ENCODE peak calls at places on chromosomes 3 and 15, in seven cellular contexts. O is NCI-H460; P is ELR; U is cardiac fibroblast; F is activated naive CD8-positive, alpha-beta T cell treated with anti-CD3 and anti-CD28 coated beads for 36 hours; I is MM.1S; M is omental fat pad. L is an unnamed sample.
A peak's percentile ranks its signal among the peaks of the same experiment; 100 is the strongest.

GRCh38 chr15:32898991-32899613 is 181.3 kb downstream of the GREM1 start:
- DNase-seq in O (no peak), U (peak; percentile 11), F (no peak), P (no peak), M (no peak), I (no peak), L (no peak)

GRCh38 chr3:47421741-47422649 is 41.2 kb downstream of the PTPN23 start:
- DNase-seq in U (peak; percentile 36), O (no peak), I (no peak), M (no peak), P (peak; percentile 49), F (no peak), L (no peak)

GRCh38 chr15:57557810-57558209 is 33.9 kb upstream of the MYZAP start:
- DNase-seq in O (no peak), P (no peak), I (no peak), F (no peak), M (no peak), U (no peak), L (no peak)

GRCh38 chr15:62957130-62957529 is 85.4 kb upstream of the TPM1 start:
- DNase-seq in U (peak; percentile 61), M (no peak), I (no peak), O (no peak), F (no peak), P (peak; percentile 77), L (no peak)

GRCh38 chr15:59420986-59421618 is 16.9 kb upstream of the FAM81A start:
- DNase-seq in M (no peak), U (peak; percentile 60), F (no peak), I (no peak), O (no peak), P (peak; percentile 30), L (no peak)

GRCh38 chr3:38960953-38961622 is 90.7 kb downstream of the SCN11A start:
- DNase-seq in O (peak; percentile 22), F (peak; percentile 9), P (peak; percentile 55), M (no peak), I (peak; percentile 23), U (peak; percentile 54), L (no peak)

GRCh38 chr15:49734831-49735508 is 114.1 kb downstream of the DTWD1 start:
- DNase-seq in I (no peak), P (no peak), O (no peak), F (no peak), U (no peak), M (no peak), L (no peak)

GRCh38 chr3:55246016-55246415 is 241.1 kb downstream of the WNT5A start:
- DNase-seq in I (no peak), P (no peak), F (no peak), U (peak; percentile 49), O (no peak), M (no peak), L (no peak)

GRCh38 chr15:67198157-67198754 is 56.2 kb downstream of the AAGAB start:
- DNase-seq in O (no peak), P (no peak), F (no peak), I (no peak), U (no peak), M (no peak), L (no peak)

GRCh38 chr3:178707632-178708031 is 171.4 kb downstream of the KCNMB2 start:
- DNase-seq in O (no peak), F (no peak), M (no peak), U (no peak), P (no peak), I (peak; percentile 75), L (no peak)

GRCh38 chr3:120364821-120365220 is 15.7 kb upstream of the LRRC58 start:
- DNase-seq in F (no peak), P (peak; percentile 46), O (no peak), I (no peak), M (no peak), U (peak; percentile 41), L (no peak)

GRCh38 chr3:42063886-42064285 is 27.3 kb upstream of the TRAK1 start:
- DNase-seq in P (peak; percentile 98), I (no peak), U (peak; percentile 94), O (peak; percentile 12), M (no peak), F (no peak), L (no peak)

GRCh38 chr15:67043939-67044771 is 21.2 kb upstream of the SMAD3 start:
- DNase-seq in M (no peak), U (peak; percentile 73), I (no peak), O (no peak), P (peak; percentile 83), F (no peak), L (peak; percentile 91)

GRCh38 chr3:14267976-14268375 is 89.4 kb downstream of the LSM3 start:
- DNase-seq in M (no peak), P (peak; percentile 48), I (no peak), U (no peak), F (no peak), O (no peak), L (peak; percentile 9)

GRCh38 chr15:35665855-35666536 is 120.0 kb upstream of the DPH6 start:
- DNase-seq in U (no peak), O (no peak), I (no peak), M (no peak), F (no peak), P (no peak), L (no peak)

GRCh38 chr15:41690636-41691035 is 30.4 kb downstream of the MGA start:
- DNase-seq in F (peak; percentile 6), I (no peak), U (peak; percentile 14), O (no peak), P (no peak), M (no peak), L (no peak)